ENCODE peak calls at places on chromosome 3, in five cellular contexts. One of them, this sample, is unnamed.

GRCh38 chr3:59150039-59150438 is 100.2 kb upstream of the CFAP20DC start:
- DNase-seq in H9: peak
- DNase-seq in mesendoderm: peak
- DNase-seq in IMR-90: no peak
- DNase-seq in neuronal stem cell: peak
- DNase-seq in this sample: no peak

GRCh38 chr3:17021614-17022013 is 136.9 kb downstream of the PLCL2 start:
- DNase-seq in H9: no peak
- DNase-seq in IMR-90: no peak
- DNase-seq in mesendoderm: no peak
- DNase-seq in neuronal stem cell: no peak
- DNase-seq in this sample: no peak

GRCh38 chr3:143644370-143645089 is 203.7 kb downstream of the SLC9A9 start:
- DNase-seq in neuronal stem cell: peak
- DNase-seq in H9: peak
- DNase-seq in mesendoderm: peak
- DNase-seq in IMR-90: peak
- DNase-seq in this sample: peak

GRCh38 chr3:47015151-47015550 is 35.7 kb downstream of the NBEAL2 start:
- DNase-seq in mesendoderm: no peak
- DNase-seq in neuronal stem cell: no peak
- DNase-seq in IMR-90: no peak
- DNase-seq in H9: no peak
- DNase-seq in this sample: no peak

GRCh38 chr3:99666201-99666600 is 27.8 kb downstream of the COL8A1 start:
- DNase-seq in H9: no peak
- DNase-seq in neuronal stem cell: no peak
- DNase-seq in IMR-90: no peak
- DNase-seq in mesendoderm: no peak
- DNase-seq in this sample: peak

GRCh38 chr3:40999682-41000081 is 199.6 kb upstream of the CTNNB1 start:
- DNase-seq in neuronal stem cell: no peak
- DNase-seq in H9: no peak
- DNase-seq in mesendoderm: no peak
- DNase-seq in IMR-90: no peak
- DNase-seq in this sample: no peak

GRCh38 chr3:114456742-114457141 is 162.9 kb downstream of the TIGIT start:
- DNase-seq in IMR-90: no peak
- DNase-seq in neuronal stem cell: no peak
- DNase-seq in mesendoderm: no peak
- DNase-seq in H9: no peak
- DNase-seq in this sample: no peak

GRCh38 chr3:115789480-115789879 is 166.2 kb downstream of the GAP43 start:
- DNase-seq in H9: no peak
- DNase-seq in IMR-90: no peak
- DNase-seq in mesendoderm: no peak
- DNase-seq in neuronal stem cell: no peak
- DNase-seq in this sample: no peak

GRCh38 chr3:194481525-194482195 is 5.1 kb downstream of the ATP13A3 start:
- DNase-seq in IMR-90: no peak
- DNase-seq in H9: no peak
- DNase-seq in neuronal stem cell: no peak
- DNase-seq in mesendoderm: no peak
- DNase-seq in this sample: no peak

GRCh38 chr3:35946121-35946856 is 307.0 kb downstream of the ARPP21 start:
- DNase-seq in mesendoderm: peak
- DNase-seq in H9: no peak
- DNase-seq in IMR-90: peak
- DNase-seq in neuronal stem cell: peak
- DNase-seq in this sample: peak

GRCh38 chr3:70716832-70717231 is 404.4 kb upstream of the MDFIC2 start:
- DNase-seq in H9: no peak
- DNase-seq in mesendoderm: no peak
- DNase-seq in neuronal stem cell: no peak
- DNase-seq in IMR-90: peak
- DNase-seq in this sample: peak

GRCh38 chr3:168461793-168462192 is 366.1 kb upstream of the GOLIM4 start:
- DNase-seq in mesendoderm: no peak
- DNase-seq in IMR-90: no peak
- DNase-seq in H9: no peak
- DNase-seq in neuronal stem cell: no peak
- DNase-seq in this sample: no peak

GRCh38 chr3:150414273-150414672 is 6.2 kb downstream of the TSC22D2 start:
- DNase-seq in neuronal stem cell: no peak
- DNase-seq in mesendoderm: peak
- DNase-seq in IMR-90: peak
- DNase-seq in H9: no peak
- DNase-seq in this sample: peak

GRCh38 chr3:98574157-98574556 is 19.3 kb downstream of the CPOX start:
- DNase-seq in neuronal stem cell: no peak
- DNase-seq in IMR-90: no peak
- DNase-seq in H9: no peak
- DNase-seq in mesendoderm: peak
- DNase-seq in this sample: no peak

GRCh38 chr3:42639192-42639591 is 14.3 kb upstream of the ZBTB47 start:
- DNase-seq in neuronal stem cell: no peak
- DNase-seq in mesendoderm: no peak
- DNase-seq in IMR-90: no peak
- DNase-seq in H9: no peak
- DNase-seq in this sample: no peak

GRCh38 chr3:64443553-64444331 is 218.5 kb upstream of the PRICKLE2 start:
- DNase-seq in H9: no peak
- DNase-seq in mesendoderm: no peak
- DNase-seq in IMR-90: peak
- DNase-seq in neuronal stem cell: no peak
- DNase-seq in this sample: peak

GRCh38 chr3:47083786-47084185 is 80.1 kb downstream of the SETD2 start:
- DNase-seq in H9: no peak
- DNase-seq in IMR-90: no peak
- DNase-seq in neuronal stem cell: no peak
- DNase-seq in mesendoderm: no peak
- DNase-seq in this sample: peak

GRCh38 chr3:64691051-64691450 is 3.3 kb upstream of the ADAMTS9 start:
- DNase-seq in H9: no peak
- DNase-seq in mesendoderm: peak
- DNase-seq in neuronal stem cell: no peak
- DNase-seq in IMR-90: peak
- DNase-seq in this sample: peak

GRCh38 chr3:37824090-37824953 is 37.4 kb upstream of the CTDSPL start:
- DNase-seq in H9: no peak
- DNase-seq in IMR-90: no peak
- DNase-seq in neuronal stem cell: no peak
- DNase-seq in mesendoderm: peak
- DNase-seq in this sample: no peak

GRCh38 chr3:37820213-37820612 is 41.5 kb upstream of the CTDSPL start:
- DNase-seq in mesendoderm: no peak
- DNase-seq in IMR-90: no peak
- DNase-seq in H9: no peak
- DNase-seq in neuronal stem cell: no peak
- DNase-seq in this sample: no peak

GRCh38 chr3:37824954-37825328 is 36.7 kb upstream of the CTDSPL start:
- DNase-seq in neuronal stem cell: no peak
- DNase-seq in IMR-90: no peak
- DNase-seq in mesendoderm: peak
- DNase-seq in H9: no peak
- DNase-seq in this sample: no peak

GRCh38 chr3:37825744-37826143 is 35.9 kb upstream of the CTDSPL start:
- DNase-seq in neuronal stem cell: no peak
- DNase-seq in mesendoderm: no peak
- DNase-seq in H9: no peak
- DNase-seq in IMR-90: no peak
- DNase-seq in this sample: no peak

GRCh38 chr3:37823189-37823588 is 38.5 kb upstream of the CTDSPL start:
- DNase-seq in mesendoderm: no peak
- DNase-seq in H9: no peak
- DNase-seq in neuronal stem cell: no peak
- DNase-seq in IMR-90: peak
- DNase-seq in this sample: no peak
- H2BK5ac ChIP-seq in mesendoderm: no peak
- H2BK5ac ChIP-seq in H9: no peak
- H2BK5ac ChIP-seq in neuronal stem cell: no peak
- H2BK5ac ChIP-seq in IMR-90: no peak
- H2BK5ac ChIP-seq in this sample: no peak

GRCh38 chr3:53495518-53496501 is 1.4 kb downstream of the CACNA1D start:
- DNase-seq in IMR-90: no peak
- DNase-seq in mesendoderm: no peak
- DNase-seq in H9: peak
- DNase-seq in neuronal stem cell: no peak
- DNase-seq in this sample: no peak
- H2BK5ac ChIP-seq in IMR-90: no peak
- H2BK5ac ChIP-seq in mesendoderm: no peak
- H2BK5ac ChIP-seq in H9: no peak
- H2BK5ac ChIP-seq in neuronal stem cell: no peak
- H2BK5ac ChIP-seq in this sample: no peak

DNA sequence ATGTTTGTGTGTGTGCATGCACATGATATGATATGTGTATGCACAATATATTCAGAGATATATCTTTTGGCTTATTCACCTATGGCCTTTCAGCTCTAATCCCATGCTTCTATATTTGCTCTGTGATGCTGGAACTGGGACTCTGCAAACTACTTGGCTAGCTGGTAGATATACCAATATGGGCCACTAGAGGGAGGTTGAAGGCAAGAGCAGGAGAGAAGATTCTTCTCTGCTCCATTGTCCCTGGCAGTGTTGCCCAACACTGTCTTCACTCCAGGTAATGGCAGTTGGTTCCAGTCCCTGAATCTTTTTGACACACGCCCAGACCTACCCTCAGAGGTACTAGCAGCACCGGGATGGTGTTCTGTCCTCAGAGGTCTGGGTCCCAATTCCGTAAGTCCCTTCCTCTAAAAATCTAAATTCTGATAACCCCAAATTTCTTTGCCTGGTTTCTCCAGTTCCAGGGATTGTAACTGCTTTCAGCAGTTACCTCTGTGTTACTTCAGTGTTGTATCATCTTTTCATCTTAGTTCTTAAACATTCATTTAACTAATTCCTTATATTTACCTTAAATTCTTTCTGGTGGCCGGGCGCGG is 44.7 kb downstream of the GTPBP8 start:
- DNase-seq in neuronal stem cell: peak
- DNase-seq in IMR-90: peak
- DNase-seq in H9: peak
- DNase-seq in mesendoderm: peak
- DNase-seq in this sample: peak
- H2BK5ac ChIP-seq in neuronal stem cell: no peak
- H2BK5ac ChIP-seq in IMR-90: no peak
- H2BK5ac ChIP-seq in H9: no peak
- H2BK5ac ChIP-seq in mesendoderm: no peak
- H2BK5ac ChIP-seq in this sample: no peak

GRCh38 chr3:159860269-159860668 is 128.4 kb upstream of the IL12A start:
- DNase-seq in mesendoderm: peak
- DNase-seq in IMR-90: no peak
- DNase-seq in H9: no peak
- DNase-seq in neuronal stem cell: no peak
- DNase-seq in this sample: no peak
- H2BK5ac ChIP-seq in mesendoderm: no peak
- H2BK5ac ChIP-seq in IMR-90: no peak
- H2BK5ac ChIP-seq in H9: no peak
- H2BK5ac ChIP-seq in neuronal stem cell: no peak
- H2BK5ac ChIP-seq in this sample: no peak

DNA sequence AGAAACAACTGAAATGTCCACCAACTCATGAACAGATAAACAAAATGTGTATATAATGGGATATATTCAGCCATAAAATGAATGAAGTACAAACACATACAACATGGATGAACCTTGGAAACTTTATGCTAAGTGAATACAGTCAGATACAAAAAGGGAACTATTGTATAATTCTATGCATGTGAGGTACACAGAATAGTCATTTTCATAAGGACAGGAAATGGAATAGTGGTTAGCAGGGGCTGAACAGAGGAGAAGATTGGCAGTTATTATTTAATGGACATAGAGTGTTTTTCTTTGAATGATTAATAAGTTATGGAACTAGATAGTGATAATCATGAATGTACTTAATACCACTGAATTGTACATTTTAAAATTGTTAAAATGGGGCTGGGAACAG is 20.0 kb upstream of the TRANK1 start:
- DNase-seq in H9: no peak
- DNase-seq in IMR-90: no peak
- DNase-seq in neuronal stem cell: no peak
- DNase-seq in mesendoderm: no peak
- DNase-seq in this sample: no peak
- H2BK5ac ChIP-seq in H9: no peak
- H2BK5ac ChIP-seq in IMR-90: no peak
- H2BK5ac ChIP-seq in neuronal stem cell: no peak
- H2BK5ac ChIP-seq in mesendoderm: no peak
- H2BK5ac ChIP-seq in this sample: no peak

DNA sequence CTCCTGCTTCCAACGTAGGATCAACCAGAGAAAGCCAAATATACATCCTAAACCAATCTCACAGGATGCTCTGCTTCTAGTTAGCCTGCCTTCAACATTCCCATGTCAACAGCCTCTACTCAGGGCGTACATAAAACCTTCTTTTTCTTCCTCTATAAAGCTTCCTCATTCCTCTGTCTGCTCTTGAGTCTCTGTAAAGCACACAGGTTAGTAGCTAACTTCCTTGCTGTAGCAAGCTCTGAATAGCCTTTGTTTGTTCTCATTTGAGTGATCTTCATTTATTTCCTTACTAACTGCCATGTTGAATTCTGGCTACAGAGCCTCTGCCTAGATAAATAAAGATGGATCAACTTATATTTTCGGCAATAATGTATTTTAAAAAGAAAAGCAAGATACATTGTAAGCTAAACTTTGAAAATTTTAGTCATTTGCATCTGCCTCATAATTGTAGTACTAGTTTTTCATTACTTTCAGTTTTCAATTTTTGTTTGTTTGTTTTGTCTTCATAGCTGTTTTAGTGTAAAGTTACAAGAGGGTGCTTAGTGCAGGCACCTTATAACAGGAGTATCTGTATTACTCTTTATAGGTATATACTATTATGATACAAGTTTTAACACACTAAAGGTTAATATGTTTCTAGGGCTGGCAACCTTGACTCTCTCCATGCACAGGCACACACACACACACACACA is 498.2 kb downstream of the PYDC2 start:
- DNase-seq in mesendoderm: no peak
- DNase-seq in neuronal stem cell: no peak
- DNase-seq in H9: no peak
- DNase-seq in IMR-90: no peak
- DNase-seq in this sample: no peak
- H2BK5ac ChIP-seq in mesendoderm: peak
- H2BK5ac ChIP-seq in neuronal stem cell: no peak
- H2BK5ac ChIP-seq in H9: no peak
- H2BK5ac ChIP-seq in IMR-90: no peak
- H2BK5ac ChIP-seq in this sample: no peak